ENCODE peak calls at places on chromosomes 7 and 10, in nine cellular contexts. C is hepatocyte, F is Peyer's patch, T is GM06990, H is IMR-90, J is BE2C, P is psoas muscle, Q is Calu3, R is NB4. V is an unnamed sample.
A peak's percentile ranks its signal among the peaks of the same experiment; 100 is the strongest.

GRCh38 chr10:48391994-48392393 is 85.5 kb downstream of the MAPK8 start:
- DNase-seq in H (no peak), R (no peak), T (no peak), F (no peak), C (no peak), P (no peak), J (no peak), Q (no peak), V (no peak)

GRCh38 chr7:140165422-140165821 is 11.4 kb downstream of the KDM7A start:
- DNase-seq in F (no peak), T (no peak), Q (no peak), J (no peak), R (peak; percentile 94), C (no peak), P (no peak), H (peak; percentile 89), V (no peak)

GRCh38 chr10:31942892-31943291 is 14.3 kb upstream of the ARHGAP12 start:
- DNase-seq in H (no peak), T (no peak), P (no peak), J (no peak), C (peak; percentile 69), R (no peak), Q (peak; percentile 65), F (no peak), V (no peak)

GRCh38 chr10:102917314-102917961 is 656 bp upstream of the CNNM2 start:
- DNase-seq in T (no peak), J (peak; percentile 84), F (peak; percentile 91), P (peak; percentile 91), C (peak; percentile 92), R (peak; percentile 89), H (peak; percentile 61), Q (peak; percentile 79), V (peak; percentile 83)

GRCh38 chr7:113710310-113711106 is 208.3 kb downstream of the PPP1R3A start:
- DNase-seq in R (peak; percentile 85), J (peak; percentile 52), H (peak; percentile 83), C (peak; percentile 88), T (peak; percentile 33), F (peak; percentile 76), Q (peak; percentile 68), P (no peak), V (peak; percentile 59)

GRCh38 chr7:27144799-27145166 is 1.3 kb upstream of the HOXA5 start:
- DNase-seq in P (peak; percentile 53), C (no peak), F (peak; percentile 45), R (no peak), T (no peak), J (peak; percentile 10), Q (no peak), H (no peak), V (peak; percentile 42)

GRCh38 chr7:122896509-122896908 is 10.2 kb upstream of the CADPS2 start:
- DNase-seq in J (no peak), R (no peak), H (no peak), P (no peak), F (no peak), C (no peak), T (no peak), Q (no peak), V (no peak)

GRCh38 chr10:6988654-6989053 is 408.6 kb upstream of the PRKCQ start:
- DNase-seq in H (no peak), F (no peak), Q (no peak), R (peak; percentile 51), C (no peak), T (no peak), J (no peak), P (no peak), V (no peak)

GRCh38 chr7:23655433-23655832 is 24.6 kb upstream of the FAM221A start:
- DNase-seq in F (no peak), P (no peak), Q (no peak), J (no peak), H (no peak), C (no peak), T (no peak), R (no peak), V (no peak)

GRCh38 chr10:86651631-86652331 is 2.6 kb upstream of the OPN4 start:
- DNase-seq in T (no peak), F (peak; percentile 34), C (no peak), J (no peak), P (no peak), H (no peak), Q (no peak), R (no peak), V (no peak)

GRCh38 chr10:121516483-121516882 is 81.8 kb downstream of the FGFR2 start:
- DNase-seq in P (no peak), F (no peak), T (peak; percentile 9), Q (no peak), R (no peak), C (no peak), J (no peak), H (no peak), V (no peak)

GRCh38 chr10:82463165-82463564 is 588.2 kb downstream of the NRG3 start:
- DNase-seq in R (no peak), C (no peak), Q (no peak), T (no peak), J (no peak), F (no peak), H (no peak), P (no peak), V (no peak)

GRCh38 chr7:25031432-25031831 is 51.5 kb upstream of the OSBPL3 start:
- DNase-seq in F (no peak), Q (peak; percentile 71), P (no peak), T (no peak), H (peak; percentile 29), C (no peak), R (peak; percentile 27), J (no peak), V (no peak)

GRCh38 chr7:41013117-41013516 is 689.8 kb downstream of the INHBA start:
- DNase-seq in C (no peak), F (no peak), T (no peak), R (no peak), P (no peak), H (no peak), J (no peak), Q (no peak), V (no peak)

GRCh38 chr7:73977626-73978618 is 50.1 kb upstream of the ELN start:
- DNase-seq in C (peak; percentile 77), J (peak; percentile 50), T (no peak), F (peak; percentile 82), H (no peak), Q (no peak), P (peak; percentile 48), R (peak; percentile 60), V (peak; percentile 43)

GRCh38 chr10:124152139-124152780 is 58.9 kb upstream of the CHST15 start:
- DNase-seq in T (no peak), F (peak; percentile 66), R (no peak), C (peak; percentile 77), H (peak; percentile 19), Q (peak; percentile 61), P (peak; percentile 84), J (no peak), V (no peak)

GRCh38 chr7:100588438-100588837 is 2.3 kb downstream of the FBXO24 start:
- DNase-seq in H (peak; percentile 20), Q (no peak), P (no peak), J (peak; percentile 53), R (peak; percentile 75), C (peak; percentile 23), F (no peak), T (no peak), V (no peak)
- TF ChIP-seq CTCF in H (peak; percentile 43), Q (no peak), P (no peak), J (peak; percentile 67), R (peak; percentile 63), C (peak; percentile 28), F (peak; percentile 41), T (peak; percentile 58), V (no peak)

GRCh38 chr10:109773288-109773687 is 150.0 kb downstream of the XPNPEP1 start:
- DNase-seq in H (no peak), J (no peak), C (no peak), F (no peak), R (peak; percentile 9), P (no peak), T (no peak), Q (no peak), V (no peak)

GRCh38 chr10:109778993-109779392 is 144.3 kb downstream of the XPNPEP1 start:
- DNase-seq in J (no peak), T (no peak), R (no peak), F (no peak), H (no peak), C (no peak), Q (no peak), P (no peak), V (no peak)

GRCh38 chr10:109770000-109770399 is 153.3 kb downstream of the XPNPEP1 start:
- DNase-seq in T (no peak), H (no peak), R (no peak), J (no peak), C (no peak), F (no peak), P (no peak), Q (no peak), V (no peak)

DNA sequence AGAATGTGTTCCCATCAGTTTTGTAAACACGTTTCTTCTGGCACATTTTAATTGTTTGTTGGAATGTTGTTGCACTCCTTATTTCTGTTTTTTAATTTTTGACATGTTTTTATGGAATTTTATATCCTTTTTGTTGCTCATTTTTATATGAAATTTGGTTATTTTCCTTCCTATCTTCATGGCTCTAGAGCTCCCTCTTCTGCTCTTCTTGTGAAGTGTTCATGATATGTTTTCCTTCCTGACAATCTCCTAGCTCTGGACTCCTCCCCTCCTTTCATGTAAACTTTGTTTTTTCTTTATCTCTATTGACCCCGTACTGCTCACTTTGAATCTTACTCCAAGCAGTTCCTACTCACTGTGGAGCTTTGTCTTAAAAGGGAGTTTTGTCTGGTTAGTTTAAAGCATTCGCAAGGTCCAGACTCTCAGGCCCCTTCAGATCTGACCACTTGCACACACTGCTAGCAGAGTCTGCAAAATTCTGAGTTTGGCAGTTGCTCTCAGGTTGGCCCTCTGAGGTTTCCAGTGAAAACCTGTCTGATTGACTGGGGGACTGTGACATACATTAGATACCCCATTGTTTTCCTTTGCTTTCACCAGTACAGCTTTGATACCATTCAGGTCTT is 149.4 kb downstream of the XPNPEP1 start:
- DNase-seq in P (no peak), T (no peak), H (peak; percentile 43), C (peak; percentile 57), Q (no peak), F (no peak), J (no peak), R (peak; percentile 46), V (no peak)
- TF ChIP-seq CTCF in P (peak; percentile 9), T (peak; percentile 60), H (peak; percentile 62), C (peak; percentile 71), Q (peak; percentile 26), F (peak; percentile 51), J (peak; percentile 66), R (peak; percentile 50), V (peak; percentile 66)

DNA sequence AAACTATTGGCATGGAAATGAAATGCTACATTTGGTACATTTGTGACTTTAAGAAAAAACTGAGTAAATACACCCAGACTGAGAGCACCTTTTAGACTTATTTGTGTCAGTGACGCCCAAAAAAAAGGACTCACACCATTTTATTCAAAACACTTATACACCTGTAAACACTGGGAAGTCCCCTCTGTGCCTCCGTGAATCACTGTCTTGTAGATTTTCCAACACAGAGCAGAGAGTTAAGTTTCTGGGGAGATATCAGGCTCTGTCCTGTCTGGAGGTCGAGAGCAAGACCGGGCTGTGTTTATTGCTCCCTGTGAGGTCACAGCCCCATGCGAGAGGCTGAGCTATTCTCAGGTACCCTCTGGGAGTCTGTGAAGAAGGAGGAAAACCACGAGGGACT is 60.7 kb upstream of the TM9SF3 start:
- DNase-seq in H (no peak), C (no peak), J (no peak), P (no peak), F (no peak), T (no peak), R (no peak), Q (no peak), V (no peak)
- TF ChIP-seq CTCF in H (no peak), C (no peak), J (no peak), P (no peak), F (no peak), T (no peak), R (no peak), Q (no peak), V (no peak)

GRCh38 chr7:142301923-142302550 is 44.2 kb upstream of the PRSS58 start:
- DNase-seq in Q (peak; percentile 25), J (no peak), H (no peak), R (peak; percentile 71), F (no peak), C (no peak), T (no peak), P (no peak), V (no peak)
- TF ChIP-seq CTCF in Q (peak; percentile 36), J (peak; percentile 66), H (peak; percentile 19), R (peak; percentile 88), F (peak; percentile 54), C (peak; percentile 40), T (peak; percentile 68), P (no peak), V (peak; percentile 43)